ENCODE peak calls at places on chromosomes 5 and 9, in six cellular contexts. I, N, Y, D, E and C are unnamed samples.
A peak's percentile ranks its signal among the peaks of the same experiment; 100 is the strongest.

GRCh38 chr9:93097496-93098205 is 1.6 kb downstream of the CARD19 start:
- DNase-seq in Y (no peak), D (no peak), I (no peak), N (no peak), E (no peak), C (no peak)

GRCh38 chr5:94778299-94778698 is 159.8 kb downstream of the SLF1 start:
- DNase-seq in I (no peak), D (no peak), E (no peak), N (no peak), Y (no peak), C (no peak)

GRCh38 chr9:113511856-113512761 is 48.6 kb downstream of the RGS3 start:
- DNase-seq in N (peak; percentile 3), D (no peak), Y (no peak), E (no peak), I (no peak), C (no peak)

GRCh38 chr9:134492281-134492691 is 149.3 kb upstream of the COL5A1 start:
- DNase-seq in E (no peak), I (peak; percentile 17), D (no peak), N (no peak), Y (no peak), C (no peak)

GRCh38 chr9:35295369-35296036 is 133.7 kb downstream of the UNC13B start:
- DNase-seq in D (no peak), I (no peak), Y (no peak), N (no peak), E (no peak), C (no peak)

GRCh38 chr9:5866276-5866675 is 24.4 kb upstream of the MLANA start:
- DNase-seq in I (no peak), E (no peak), D (no peak), Y (no peak), N (no peak), C (no peak)

GRCh38 chr9:124267271-124267807 is 9.6 kb downstream of the NEK6 start:
- DNase-seq in Y (no peak), N (peak; percentile 87), D (no peak), I (peak; percentile 53), E (no peak), C (peak; percentile 91)

GRCh38 chr5:172792693-172793570 is 21.9 kb upstream of the DUSP1 start:
- DNase-seq in E (no peak), N (no peak), D (no peak), I (peak; percentile 2), Y (no peak), C (no peak)

GRCh38 chr9:29555452-29555851 is 1982.2 kb upstream of the C9orf72 start:
- DNase-seq in D (no peak), E (no peak), Y (no peak), I (no peak), N (no peak), C (no peak)

GRCh38 chr5:57735754-57736153 is 253.1 kb upstream of the ACTBL2 start:
- DNase-seq in N (peak; percentile 89), E (no peak), D (no peak), Y (no peak), I (no peak), C (peak; percentile 65)

GRCh38 chr5:15008476-15008875 is 136.9 kb upstream of the ANKH start:
- DNase-seq in D (peak; percentile 36), I (peak; percentile 88), N (peak; percentile 96), E (no peak), Y (no peak), C (peak; percentile 99)

GRCh38 chr9:89442981-89443817 is 54.7 kb downstream of the SEMA4D start:
- DNase-seq in E (no peak), Y (no peak), I (no peak), D (no peak), N (no peak), C (peak; percentile 11)

GRCh38 chr5:111172504-111172903 is 51.7 kb upstream of the CAMK4 start:
- DNase-seq in N (no peak), Y (peak; percentile 24), I (no peak), E (no peak), D (peak; percentile 26), C (peak; percentile 11)

GRCh38 chr5:139486201-139486600 is 3.6 kb upstream of the STING1 start:
- DNase-seq in N (no peak), E (no peak), I (no peak), Y (peak; percentile 7), D (peak; percentile 32), C (no peak)

GRCh38 chr5:155729684-155730059 is 597.3 kb upstream of the SGCD start:
- DNase-seq in E (no peak), Y (no peak), N (no peak), I (no peak), D (peak; percentile 25), C (no peak)

GRCh38 chr9:124296094-124296493 is 38.3 kb downstream of the NEK6 start:
- DNase-seq in D (no peak), Y (no peak), E (no peak), N (no peak), I (no peak), C (no peak)

GRCh38 chr9:135718616-135719015 is 16.6 kb downstream of the KCNT1 start:
- DNase-seq in N (peak; percentile 20), I (no peak), D (no peak), E (no peak), Y (no peak), C (peak; percentile 69)

GRCh38 chr5:110807174-110807573 is 68.4 kb downstream of the SLC25A46 start:
- DNase-seq in E (no peak), N (no peak), D (no peak), I (no peak), Y (no peak), C (no peak)

GRCh38 chr9:8660383-8660782 is 860.8 kb upstream of the DMAC1 start:
- DNase-seq in Y (no peak), N (no peak), I (peak; percentile 59), E (no peak), D (no peak), C (peak; percentile 24)

GRCh38 chr5:81909677-81910076 is 62.1 kb upstream of the ATG10 start:
- DNase-seq in N (no peak), Y (no peak), I (no peak), E (no peak), D (no peak), C (no peak)

GRCh38 chr5:180304431-180305375 is 12.8 kb upstream of the MAPK9 start:
- DNase-seq in N (no peak), D (no peak), I (no peak), Y (no peak), E (no peak), C (no peak)

GRCh38 chr5:180303226-180304015 is 11.5 kb upstream of the MAPK9 start:
- DNase-seq in Y (no peak), I (no peak), D (no peak), E (no peak), N (no peak), C (no peak)

GRCh38 chr5:180305481-180305880 is 13.6 kb upstream of the MAPK9 start:
- DNase-seq in Y (no peak), N (no peak), D (no peak), I (no peak), E (no peak), C (no peak)

GRCh38 chr5:180302256-180302655 is 10.4 kb upstream of the MAPK9 start:
- DNase-seq in E (no peak), I (no peak), N (no peak), D (no peak), Y (no peak), C (no peak)

GRCh38 chr5:180304016-180304292 is 12.1 kb upstream of the MAPK9 start:
- DNase-seq in Y (no peak), D (no peak), E (no peak), N (no peak), I (no peak), C (no peak)
- TF ChIP-seq CTCF in Y (no peak), D (no peak), E (no peak), N (no peak), I (no peak), C (no peak)

GRCh38 chr9:69151506-69151905 is 22.6 kb upstream of the TJP2 start:
- DNase-seq in N (no peak), D (no peak), Y (no peak), I (no peak), E (no peak), C (no peak)

GRCh38 chr9:69145148-69145547 is 28.9 kb upstream of the TJP2 start:
- DNase-seq in E (no peak), I (no peak), Y (no peak), D (no peak), N (no peak), C (no peak)

GRCh38 chr9:69153707-69154521 is 20.2 kb upstream of the TJP2 start:
- DNase-seq in N (no peak), E (no peak), Y (no peak), I (no peak), D (no peak), C (no peak)

GRCh38 chr9:69147041-69147834 is 26.8 kb upstream of the TJP2 start:
- DNase-seq in E (no peak), Y (no peak), N (no peak), D (no peak), I (no peak), C (no peak)

GRCh38 chr9:69149321-69149807 is 24.7 kb upstream of the TJP2 start:
- DNase-seq in N (peak; percentile 42), E (no peak), D (no peak), Y (no peak), I (no peak), C (no peak)
- TF ChIP-seq CTCF in N (peak; percentile 50), E (no peak), D (no peak), Y (no peak), I (peak; percentile 7), C (no peak)

DNA sequence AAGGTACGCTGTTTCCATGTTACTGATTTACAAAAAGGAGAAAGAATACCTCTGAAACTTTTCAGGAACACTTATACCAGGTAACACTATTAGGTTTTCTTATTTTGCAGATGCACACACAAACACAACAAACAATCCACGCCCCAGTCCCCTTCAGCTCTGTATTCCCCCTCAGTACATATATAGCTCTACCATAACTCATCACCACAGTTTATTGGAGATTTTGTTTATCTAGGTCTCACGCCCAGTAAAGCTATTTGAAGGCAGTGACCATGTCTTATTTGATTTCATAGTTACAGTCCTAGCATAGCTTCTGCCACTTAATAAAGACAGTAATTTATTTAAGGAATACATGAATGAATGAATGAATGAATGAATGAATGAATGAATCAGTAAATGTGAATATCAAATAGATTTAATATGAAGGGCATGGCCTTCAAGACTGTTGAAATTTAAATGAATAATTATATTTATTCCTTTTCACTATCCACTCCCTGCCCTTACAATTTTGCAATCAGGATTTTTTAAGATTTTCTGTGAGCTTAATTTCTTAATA is 32.9 kb downstream of the INVS start:
- DNase-seq in D (no peak), N (no peak), E (no peak), Y (no peak), I (no peak), C (no peak)
- TF ChIP-seq CTCF in D (no peak), N (no peak), E (no peak), Y (no peak), I (no peak), C (no peak)

DNA sequence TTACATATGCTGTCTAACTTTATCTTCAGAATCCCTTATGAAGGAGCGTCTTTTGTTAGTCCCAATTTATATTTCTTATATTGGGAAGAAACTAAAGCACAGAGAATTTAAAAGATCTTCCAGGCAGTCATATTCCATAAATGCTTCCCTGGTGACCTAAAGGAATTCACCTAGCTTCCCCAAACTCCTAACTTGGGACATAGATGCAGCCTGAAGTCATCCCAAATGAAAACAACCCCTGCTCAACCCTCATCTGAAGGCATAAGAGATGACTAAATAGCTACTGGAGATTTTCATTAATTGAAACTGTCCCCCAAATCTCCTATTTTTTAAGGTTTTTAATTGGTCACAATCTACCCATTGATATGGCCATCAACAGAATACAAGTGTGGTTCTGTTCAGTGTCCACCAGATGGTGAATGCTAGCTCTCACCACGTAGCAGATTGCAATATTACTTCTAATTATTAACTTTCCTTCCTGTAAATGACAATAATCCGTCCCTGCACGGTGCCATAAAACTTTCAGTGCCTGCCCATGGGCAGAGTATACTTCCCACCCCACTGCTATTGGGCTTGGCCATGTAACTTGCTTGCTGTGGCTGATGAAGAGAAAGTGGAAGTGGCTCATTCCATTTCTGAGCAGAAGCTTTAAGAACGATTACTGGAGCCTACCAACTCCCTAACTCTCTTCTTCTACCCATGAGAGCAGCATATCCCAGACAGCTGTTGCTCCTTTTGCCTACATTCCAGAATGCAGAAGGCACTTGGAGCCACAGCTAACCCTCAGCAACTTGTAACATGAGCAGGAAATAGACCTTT is 18.7 kb downstream of the PRUNE2 start:
- DNase-seq in D (no peak), N (no peak), I (no peak), E (no peak), Y (no peak), C (no peak)
- TF ChIP-seq CTCF in D (no peak), N (no peak), I (no peak), E (no peak), Y (no peak), C (no peak)